ENCODE peak calls at places on chromosomes 7 and 10, in seven cellular contexts. One of them, this sample, is unnamed.

GRCh38 chr10:126247454-126247975 is 140.8 kb downstream of the ADAM12 start:
- DNase-seq in H1: peak
- DNase-seq in HCT116: no peak
- DNase-seq in SK-N-SH: no peak
- DNase-seq in HepG2: no peak
- DNase-seq in GM12878: no peak
- DNase-seq in NT2/D1: no peak
- DNase-seq in this sample: no peak

GRCh38 chr10:33542747-33543505 is 208.5 kb upstream of the NRP1 start:
- DNase-seq in HCT116: no peak
- DNase-seq in GM12878: no peak
- DNase-seq in NT2/D1: no peak
- DNase-seq in H1: no peak
- DNase-seq in HepG2: no peak
- DNase-seq in SK-N-SH: no peak
- DNase-seq in this sample: no peak

GRCh38 chr7:158748335-158748734 is 43.7 kb upstream of the NCAPG2 start:
- DNase-seq in NT2/D1: no peak
- DNase-seq in SK-N-SH: no peak
- DNase-seq in H1: no peak
- DNase-seq in GM12878: no peak
- DNase-seq in HCT116: no peak
- DNase-seq in HepG2: no peak
- DNase-seq in this sample: peak

GRCh38 chr10:80454526-80455460 is 683 bp downstream of the TSPAN14 start:
- DNase-seq in HepG2: no peak
- DNase-seq in NT2/D1: no peak
- DNase-seq in H1: no peak
- DNase-seq in SK-N-SH: peak
- DNase-seq in GM12878: no peak
- DNase-seq in HCT116: no peak
- DNase-seq in this sample: peak

GRCh38 chr7:5183155-5183554 is 6.9 kb upstream of the WIPI2 start:
- DNase-seq in NT2/D1: no peak
- DNase-seq in HCT116: no peak
- DNase-seq in HepG2: no peak
- DNase-seq in GM12878: no peak
- DNase-seq in SK-N-SH: no peak
- DNase-seq in H1: no peak
- DNase-seq in this sample: no peak

GRCh38 chr7:90766814-90767564 is 170.9 kb downstream of the CDK14 start:
- DNase-seq in GM12878: no peak
- DNase-seq in HCT116: no peak
- DNase-seq in SK-N-SH: peak
- DNase-seq in H1: no peak
- DNase-seq in HepG2: peak
- DNase-seq in NT2/D1: no peak
- DNase-seq in this sample: no peak

GRCh38 chr10:71835671-71836593 is 15.1 kb downstream of the PSAP start:
- DNase-seq in SK-N-SH: peak
- DNase-seq in GM12878: peak
- DNase-seq in HCT116: no peak
- DNase-seq in NT2/D1: no peak
- DNase-seq in HepG2: peak
- DNase-seq in H1: no peak
- DNase-seq in this sample: no peak

GRCh38 chr7:25215694-25216335 is 12.5 kb downstream of the NPVF start:
- DNase-seq in NT2/D1: no peak
- DNase-seq in HCT116: no peak
- DNase-seq in H1: no peak
- DNase-seq in SK-N-SH: no peak
- DNase-seq in GM12878: no peak
- DNase-seq in HepG2: no peak
- DNase-seq in this sample: peak

GRCh38 chr10:101562231-101562630 is 25.8 kb downstream of the POLL start:
- DNase-seq in H1: no peak
- DNase-seq in NT2/D1: no peak
- DNase-seq in HepG2: no peak
- DNase-seq in GM12878: no peak
- DNase-seq in HCT116: no peak
- DNase-seq in SK-N-SH: no peak
- DNase-seq in this sample: no peak

GRCh38 chr7:113200281-113200680 is 81.9 kb upstream of the SMIM30 start:
- DNase-seq in GM12878: no peak
- DNase-seq in HepG2: no peak
- DNase-seq in HCT116: no peak
- DNase-seq in SK-N-SH: no peak
- DNase-seq in H1: no peak
- DNase-seq in NT2/D1: no peak
- DNase-seq in this sample: no peak

GRCh38 chr7:41238851-41239331 is 464.0 kb downstream of the INHBA start:
- DNase-seq in NT2/D1: no peak
- DNase-seq in HepG2: no peak
- DNase-seq in GM12878: no peak
- DNase-seq in HCT116: no peak
- DNase-seq in SK-N-SH: no peak
- DNase-seq in H1: no peak
- DNase-seq in this sample: no peak

GRCh38 chr7:43248961-43249807 is 136.7 kb downstream of the HECW1 start:
- DNase-seq in GM12878: no peak
- DNase-seq in HepG2: no peak
- DNase-seq in HCT116: peak
- DNase-seq in NT2/D1: no peak
- DNase-seq in H1: no peak
- DNase-seq in SK-N-SH: no peak
- DNase-seq in this sample: peak

GRCh38 chr7:100048680-100049079 is 894 bp upstream of the ZSCAN21 start:
- DNase-seq in HepG2: no peak
- DNase-seq in NT2/D1: no peak
- DNase-seq in HCT116: no peak
- DNase-seq in SK-N-SH: no peak
- DNase-seq in H1: no peak
- DNase-seq in GM12878: no peak
- DNase-seq in this sample: no peak

GRCh38 chr10:129526943-129527342 is 59.9 kb downstream of the MGMT start:
- DNase-seq in HCT116: no peak
- DNase-seq in NT2/D1: no peak
- DNase-seq in SK-N-SH: no peak
- DNase-seq in H1: no peak
- DNase-seq in HepG2: no peak
- DNase-seq in GM12878: no peak
- DNase-seq in this sample: no peak

GRCh38 chr7:26156454-26157365 is 4.7 kb downstream of the NFE2L3 start:
- DNase-seq in GM12878: peak
- DNase-seq in H1: no peak
- DNase-seq in NT2/D1: no peak
- DNase-seq in HepG2: peak
- DNase-seq in SK-N-SH: no peak
- DNase-seq in HCT116: peak
- DNase-seq in this sample: no peak

GRCh38 chr7:33039257-33039904 is 23.2 kb downstream of the NT5C3A start:
- DNase-seq in HCT116: no peak
- DNase-seq in SK-N-SH: no peak
- DNase-seq in GM12878: no peak
- DNase-seq in HepG2: no peak
- DNase-seq in NT2/D1: no peak
- DNase-seq in H1: no peak
- DNase-seq in this sample: no peak

GRCh38 chr7:33743594-33743993 is 161.7 kb upstream of the BMPER start:
- DNase-seq in HepG2: no peak
- DNase-seq in SK-N-SH: no peak
- DNase-seq in H1: no peak
- DNase-seq in GM12878: no peak
- DNase-seq in HCT116: no peak
- DNase-seq in NT2/D1: no peak
- DNase-seq in this sample: no peak

GRCh38 chr10:50417486-50417905 is 166.2 kb upstream of the ASAH2 start:
- DNase-seq in GM12878: no peak
- DNase-seq in HCT116: no peak
- DNase-seq in HepG2: no peak
- DNase-seq in NT2/D1: no peak
- DNase-seq in SK-N-SH: peak
- DNase-seq in H1: no peak
- DNase-seq in this sample: no peak

GRCh38 chr10:817371-817770 is 114.1 kb downstream of the LARP4B start:
- DNase-seq in HCT116: no peak
- DNase-seq in GM12878: no peak
- DNase-seq in SK-N-SH: no peak
- DNase-seq in H1: no peak
- DNase-seq in NT2/D1: no peak
- DNase-seq in HepG2: no peak
- DNase-seq in this sample: no peak

GRCh38 chr7:50667789-50668226 is 102.6 kb upstream of the DDC start:
- DNase-seq in SK-N-SH: no peak
- DNase-seq in GM12878: no peak
- DNase-seq in HepG2: no peak
- DNase-seq in HCT116: no peak
- DNase-seq in H1: no peak
- DNase-seq in NT2/D1: no peak
- DNase-seq in this sample: no peak

GRCh38 chr7:44727346-44728262 is 21.0 kb upstream of the ZMIZ2 start:
- DNase-seq in H1: no peak
- DNase-seq in HepG2: no peak
- DNase-seq in NT2/D1: no peak
- DNase-seq in HCT116: no peak
- DNase-seq in GM12878: no peak
- DNase-seq in SK-N-SH: no peak
- DNase-seq in this sample: no peak

GRCh38 chr10:77043364-77043763 is 594.2 kb downstream of the KCNMA1 start:
- DNase-seq in HepG2: no peak
- DNase-seq in HCT116: no peak
- DNase-seq in NT2/D1: no peak
- DNase-seq in GM12878: no peak
- DNase-seq in H1: no peak
- DNase-seq in SK-N-SH: no peak
- DNase-seq in this sample: no peak

GRCh38 chr10:98713586-98713985 is 266.9 kb upstream of the HPS1 start:
- DNase-seq in GM12878: no peak
- DNase-seq in NT2/D1: no peak
- DNase-seq in HepG2: no peak
- DNase-seq in SK-N-SH: no peak
- DNase-seq in H1: no peak
- DNase-seq in HCT116: no peak
- DNase-seq in this sample: no peak
- TF ChIP-seq YY1 in GM12878: no peak
- TF ChIP-seq YY1 in NT2/D1: no peak
- TF ChIP-seq YY1 in HepG2: no peak
- TF ChIP-seq YY1 in SK-N-SH: no peak
- TF ChIP-seq YY1 in H1: no peak
- TF ChIP-seq YY1 in HCT116: no peak
- TF ChIP-seq YY1 in this sample: no peak

DNA sequence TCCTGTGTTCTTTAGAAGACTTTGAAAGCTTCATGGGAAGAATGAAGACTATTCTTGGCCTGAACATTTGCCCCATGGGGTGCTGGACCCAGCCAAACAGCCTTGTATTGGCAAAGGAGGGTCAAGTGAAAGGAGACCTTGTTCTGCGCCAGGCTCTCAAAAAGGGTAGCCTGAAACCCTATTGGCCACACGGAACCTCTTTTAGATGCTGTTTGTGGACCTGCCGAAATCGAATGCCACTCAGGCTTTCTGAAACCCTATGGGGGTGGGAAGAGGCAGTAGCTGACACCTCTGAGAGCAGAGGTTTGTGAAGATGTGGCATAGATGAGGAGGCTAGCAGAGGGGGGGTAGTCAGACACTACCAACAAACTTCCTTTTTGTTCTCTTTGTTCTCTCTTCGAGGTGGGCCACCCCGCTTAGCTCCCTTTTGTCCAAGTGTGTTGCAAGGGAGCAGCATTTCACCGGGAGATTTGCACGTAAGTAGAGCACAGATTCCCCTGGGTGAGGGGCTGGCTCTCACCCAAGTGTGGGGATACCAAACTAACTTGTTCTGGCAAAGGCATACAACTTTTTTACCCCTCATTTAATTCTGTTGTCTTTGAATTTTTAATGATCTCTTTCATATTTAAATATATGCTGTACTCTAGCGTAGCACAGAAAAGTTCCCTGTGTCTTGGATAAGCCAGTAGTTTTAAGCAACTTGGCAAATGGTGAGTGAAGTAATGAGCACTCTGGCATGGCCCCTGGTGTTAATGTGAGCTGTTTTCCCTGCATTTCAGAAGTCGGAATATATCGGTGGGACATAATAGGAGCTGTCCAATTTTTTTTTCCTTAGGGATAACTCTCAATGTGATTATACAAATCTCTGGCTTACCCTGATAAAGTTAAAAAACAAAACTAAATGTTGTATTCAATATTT is 107.7 kb downstream of the SEPTIN7 start:
- DNase-seq in H1: no peak
- DNase-seq in NT2/D1: no peak
- DNase-seq in HepG2: no peak
- DNase-seq in GM12878: no peak
- DNase-seq in HCT116: no peak
- DNase-seq in SK-N-SH: no peak
- DNase-seq in this sample: no peak
- TF ChIP-seq YY1 in H1: no peak
- TF ChIP-seq YY1 in NT2/D1: no peak
- TF ChIP-seq YY1 in HepG2: no peak
- TF ChIP-seq YY1 in GM12878: no peak
- TF ChIP-seq YY1 in HCT116: no peak
- TF ChIP-seq YY1 in SK-N-SH: no peak
- TF ChIP-seq YY1 in this sample: no peak

DNA sequence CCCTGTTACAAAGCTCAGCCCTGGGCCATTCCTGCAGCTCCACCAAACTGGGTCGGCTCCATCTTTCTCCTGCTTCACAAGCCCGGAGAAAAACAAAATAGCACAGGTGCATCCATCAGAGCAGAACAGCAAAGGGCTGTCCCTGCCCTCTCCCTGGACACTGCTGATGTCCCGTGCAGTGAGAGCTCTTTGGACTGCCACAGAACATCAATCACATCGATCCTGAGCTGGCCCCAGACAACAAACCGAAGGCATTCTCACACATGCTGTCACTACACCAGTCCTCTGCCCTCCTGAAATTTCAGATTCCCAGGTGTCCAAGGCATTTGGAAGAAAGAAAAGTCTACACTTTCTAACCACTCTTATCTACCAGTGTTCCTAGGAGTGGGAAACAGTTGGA is 427.1 kb upstream of the ZMIZ1 start:
- DNase-seq in HepG2: no peak
- DNase-seq in NT2/D1: no peak
- DNase-seq in H1: no peak
- DNase-seq in GM12878: no peak
- DNase-seq in HCT116: no peak
- DNase-seq in SK-N-SH: no peak
- DNase-seq in this sample: no peak
- TF ChIP-seq YY1 in HepG2: no peak
- TF ChIP-seq YY1 in NT2/D1: no peak
- TF ChIP-seq YY1 in H1: no peak
- TF ChIP-seq YY1 in GM12878: no peak
- TF ChIP-seq YY1 in HCT116: no peak
- TF ChIP-seq YY1 in SK-N-SH: no peak
- TF ChIP-seq YY1 in this sample: no peak

DNA sequence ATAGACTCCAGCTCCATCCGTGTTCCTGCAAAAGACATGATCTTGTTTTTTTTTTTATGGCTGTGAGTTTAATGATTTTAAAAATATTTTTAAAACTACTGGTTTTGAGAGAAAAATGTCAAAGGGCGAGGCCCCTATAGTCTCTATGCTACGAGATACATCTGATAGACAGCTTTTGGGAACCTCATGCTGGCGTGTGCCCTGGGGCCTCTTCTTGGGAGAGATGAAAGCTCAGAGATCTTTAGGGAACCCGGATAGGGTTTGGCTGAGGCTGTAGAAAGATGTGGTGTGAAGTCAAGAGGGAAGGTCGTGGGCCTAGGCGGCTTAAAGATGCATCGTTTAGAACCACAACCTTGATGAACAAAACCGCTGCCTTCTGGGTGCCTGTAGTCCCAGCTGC is 70.2 kb downstream of the PDIA4 start:
- DNase-seq in H1: no peak
- DNase-seq in NT2/D1: no peak
- DNase-seq in HepG2: no peak
- DNase-seq in HCT116: no peak
- DNase-seq in SK-N-SH: no peak
- DNase-seq in GM12878: no peak
- DNase-seq in this sample: no peak
- TF ChIP-seq YY1 in H1: no peak
- TF ChIP-seq YY1 in NT2/D1: no peak
- TF ChIP-seq YY1 in HepG2: no peak
- TF ChIP-seq YY1 in HCT116: no peak
- TF ChIP-seq YY1 in SK-N-SH: no peak
- TF ChIP-seq YY1 in GM12878: no peak
- TF ChIP-seq YY1 in this sample: no peak

This sample was measured in K562.